ENCODE peak calls at places on chromosomes 13 and 19, in nine cellular contexts. R is HCT116; G is natural killer cell; S is activated naive CD8-positive, alpha-beta T cell treated with anti-CD3 and anti-CD28 coated beads, Interleukin-2, amount 50 U/mL, for 24 hours; X is heart left ventricle; E is activated CD4-positive, alpha-beta T cell treated with anti-CD3 and anti-CD28 coated beads for 36 hours; U is GM23338; A is memory B cell; K is left cardiac atrium. O is an unnamed sample.

GRCh38 chr13:44474122-44474910 is 100.7 kb downstream of the SERP2 start:
- ATAC-seq in R (peak; percentile 89), G (no peak), S (no peak), X (no peak), E (no peak), U (peak; percentile 60), A (no peak), K (no peak), O (no peak)

GRCh38 chr13:102680842-102681725 is 13.8 kb downstream of the METTL21C start:
- ATAC-seq in R (no peak), G (peak; percentile 76), S (no peak), X (no peak), E (peak; percentile 67), U (peak; percentile 42), A (peak; percentile 83), K (no peak), O (no peak)

GRCh38 chr19:54616840-54617560 is 13.3 kb upstream of the LILRB1 start:
- ATAC-seq in R (no peak), G (peak; percentile 27), S (no peak), X (no peak), E (no peak), U (no peak), A (peak; percentile 73), K (no peak), O (no peak)

GRCh38 chr19:38201731-38202130 is 22.3 kb downstream of the DPF1 start:
- ATAC-seq in R (no peak), G (no peak), S (no peak), X (no peak), E (no peak), U (no peak), A (no peak), K (no peak), O (no peak)

GRCh38 chr19:2782357-2782935 is 627 bp downstream of the SGTA start:
- ATAC-seq in R (no peak), G (no peak), S (no peak), X (no peak), E (no peak), U (no peak), A (no peak), K (no peak), O (no peak)

GRCh38 chr13:51113186-51113881 is 2.3 kb upstream of the C13orf42 start:
- ATAC-seq in R (no peak), G (no peak), S (no peak), X (no peak), E (no peak), U (peak; percentile 50), A (no peak), K (no peak), O (no peak)

GRCh38 chr13:51136276-51136980 is 25.4 kb upstream of the C13orf42 start:
- ATAC-seq in R (no peak), G (no peak), S (no peak), X (no peak), E (no peak), U (no peak), A (no peak), K (no peak), O (no peak)

GRCh38 chr13:102651892-102652291 is 43.0 kb downstream of the METTL21C start:
- ATAC-seq in R (no peak), G (no peak), S (no peak), X (no peak), E (no peak), U (no peak), A (no peak), K (no peak), O (peak; percentile 92)

GRCh38 chr19:30076101-30076551 is 134.1 kb downstream of the URI1 start:
- ATAC-seq in R (no peak), G (no peak), S (no peak), X (no peak), E (no peak), U (peak; percentile 89), A (no peak), K (no peak), O (no peak)